ENCODE peak calls at places on chromosomes 4 and X, in ten cellular contexts. R, P, D, K, O, G, Z, T, F and N are unnamed samples.

GRCh38 chr4:168386002-168386401 is 67.5 kb upstream of the DDX60 start:
- DNase-seq in R (no peak), P (no peak), D (no peak), K (no peak), O (no peak), G (no peak), Z (no peak), T (no peak), F (no peak), N (no peak)

GRCh38 chr4:127503111-127503510 is 129.6 kb upstream of the INTU start:
- DNase-seq in R (peak), P (peak), D (no peak), K (peak), O (no peak), G (no peak), Z (no peak), T (no peak), F (no peak), N (no peak)

GRCh38 chr4:95318044-95318443 is 230.7 kb downstream of the UNC5C start:
- DNase-seq in R (no peak), P (no peak), D (no peak), K (no peak), O (no peak), G (no peak), Z (no peak), T (no peak), F (no peak), N (no peak)

GRCh38 chrX:20693071-20693470 is 426.4 kb upstream of the RPS6KA3 start:
- DNase-seq in R (no peak), P (no peak), D (no peak), K (no peak), O (no peak), G (no peak), Z (no peak), T (no peak), F (peak), N (no peak)

GRCh38 chr4:111400736-111401135 is 744.5 kb upstream of the FAM241A start:
- DNase-seq in R (peak), P (peak), D (no peak), K (peak), O (no peak), G (no peak), Z (no peak), T (peak), F (peak), N (no peak)

GRCh38 chr4:4950891-4951290 is 68.4 kb downstream of the CYTL1 start:
- DNase-seq in R (no peak), P (no peak), D (no peak), K (no peak), O (no peak), G (no peak), Z (no peak), T (no peak), F (no peak), N (no peak)

GRCh38 chr4:7929530-7929951 is 10.1 kb downstream of the AFAP1 start:
- DNase-seq in R (no peak), P (no peak), D (peak), K (no peak), O (no peak), G (peak), Z (no peak), T (peak), F (no peak), N (no peak)

GRCh38 chr4:146521543-146522097 is at the start of gene SLC10A7:
- DNase-seq in R (peak), P (peak), D (peak), K (peak), O (peak), G (peak), Z (peak), T (peak), F (peak), N (peak)

GRCh38 chrX:149487292-149487691 is 17.8 kb downstream of the IDS start:
- DNase-seq in R (no peak), P (no peak), D (peak), K (no peak), O (no peak), G (no peak), Z (no peak), T (no peak), F (no peak), N (no peak)

GRCh38 chrX:100980608-100981497 is 11.3 kb downstream of the ARL13A start:
- DNase-seq in R (peak), P (peak), D (no peak), K (peak), O (no peak), G (no peak), Z (no peak), T (no peak), F (peak), N (no peak)

GRCh38 chr4:8583655-8584025 is 3.4 kb downstream of the GPR78 start:
- DNase-seq in R (no peak), P (no peak), D (no peak), K (no peak), O (no peak), G (no peak), Z (no peak), T (no peak), F (no peak), N (no peak)

GRCh38 chrX:10110316-10110932 is 46.4 kb upstream of the CLCN4 start:
- DNase-seq in R (no peak), P (no peak), D (no peak), K (no peak), O (no peak), G (no peak), Z (no peak), T (no peak), F (no peak), N (no peak)

GRCh38 chr4:67750691-67751090 is 3.5 kb downstream of the GNRHR start:
- DNase-seq in R (no peak), P (no peak), D (no peak), K (no peak), O (no peak), G (no peak), Z (no peak), T (no peak), F (no peak), N (no peak)

GRCh38 chrX:97683256-97683655 is 799.5 kb downstream of the RPA4 start:
- DNase-seq in R (no peak), P (no peak), D (no peak), K (no peak), O (no peak), G (no peak), Z (no peak), T (no peak), F (no peak), N (no peak)

GRCh38 chr4:91502365-91502764 is 801.4 kb upstream of the GRID2 start:
- DNase-seq in R (no peak), P (no peak), D (peak), K (no peak), O (no peak), G (no peak), Z (no peak), T (no peak), F (peak), N (no peak)

GRCh38 chr4:172842759-172843158 is 325.9 kb upstream of the GALNT7 start:
- DNase-seq in R (no peak), P (no peak), D (no peak), K (no peak), O (no peak), G (no peak), Z (no peak), T (no peak), F (no peak), N (no peak)

GRCh38 chrX:264634-265455 is 16.3 kb upstream of the PLCXD1 start:
- DNase-seq in R (peak), P (peak), D (no peak), K (no peak), O (no peak), G (no peak), Z (no peak), T (no peak), F (peak), N (no peak)

GRCh38 chr4:78059524-78059889 is 2.4 kb downstream of the FRAS1 start:
- DNase-seq in R (peak), P (peak), D (peak), K (peak), O (no peak), G (peak), Z (no peak), T (peak), F (peak), N (no peak)

GRCh38 chrX:123818243-123818642 is 41.6 kb upstream of the XIAP start:
- DNase-seq in R (peak), P (no peak), D (no peak), K (peak), O (no peak), G (no peak), Z (no peak), T (no peak), F (peak), N (no peak)

GRCh38 chrX:373641-374471 is 12.9 kb downstream of the PPP2R3B start:
- DNase-seq in R (peak), P (no peak), D (peak), K (peak), O (peak), G (no peak), Z (no peak), T (no peak), F (peak), N (no peak)

GRCh38 chr4:145531193-145531592 is 49.5 kb downstream of the SMAD1 start:
- DNase-seq in R (no peak), P (no peak), D (no peak), K (no peak), O (no peak), G (no peak), Z (no peak), T (no peak), F (no peak), N (no peak)

GRCh38 chrX:134712272-134712671 is 54.0 kb upstream of the PLAC1 start:
- DNase-seq in R (no peak), P (no peak), D (no peak), K (no peak), O (no peak), G (no peak), Z (no peak), T (no peak), F (no peak), N (no peak)

GRCh38 chrX:2430265-2430825 is 70.4 kb downstream of the DHRSX start:
- DNase-seq in R (no peak), P (no peak), D (no peak), K (peak), O (no peak), G (no peak), Z (no peak), T (no peak), F (peak), N (no peak)

GRCh38 chrX:2374086-2374485 is 126.7 kb downstream of the DHRSX start:
- DNase-seq in R (peak), P (peak), D (no peak), K (peak), O (no peak), G (no peak), Z (no peak), T (no peak), F (no peak), N (no peak)

GRCh38 chrX:79259073-79259689 is 108.0 kb downstream of the ITM2A start:
- DNase-seq in R (no peak), P (peak), D (no peak), K (no peak), O (peak), G (no peak), Z (peak), T (no peak), F (no peak), N (peak)

GRCh38 chr4:65599335-65599734 is 71.0 kb downstream of the EPHA5 start:
- DNase-seq in R (peak), P (no peak), D (no peak), K (peak), O (no peak), G (no peak), Z (no peak), T (no peak), F (peak), N (no peak)

GRCh38 chrX:68717196-68717595 is 69.7 kb downstream of the STARD8 start:
- DNase-seq in R (no peak), P (no peak), D (no peak), K (no peak), O (no peak), G (no peak), Z (no peak), T (no peak), F (no peak), N (no peak)

GRCh38 chr4:129355031-129355430 is 259.1 kb downstream of the C4orf33 start:
- DNase-seq in R (no peak), P (no peak), D (no peak), K (no peak), O (no peak), G (no peak), Z (no peak), T (no peak), F (no peak), N (no peak)

GRCh38 chr4:57131849-57132745 is 21.9 kb upstream of the IGFBP7 start:
- DNase-seq in R (peak), P (no peak), D (peak), K (peak), O (no peak), G (no peak), Z (no peak), T (peak), F (peak), N (no peak)

GRCh38 chr4:187380181-187380581 is 615.4 kb upstream of the ZFP42 start:
- DNase-seq in R (no peak), P (no peak), D (peak), K (peak), O (no peak), G (peak), Z (no peak), T (no peak), F (peak), N (no peak)

GRCh38 chr4:101393256-101393655 is 45.9 kb upstream of the PPP3CA start:
- DNase-seq in R (peak), P (peak), D (no peak), K (peak), O (no peak), G (peak), Z (no peak), T (no peak), F (peak), N (no peak)

GRCh38 chr4:600850-601515 is 24.4 kb upstream of the PDE6B start:
- DNase-seq in R (no peak), P (no peak), D (no peak), K (no peak), O (no peak), G (no peak), Z (no peak), T (no peak), F (peak), N (no peak)

GRCh38 chrX:39613508-39613921 is 484.2 kb downstream of the BCOR start:
- DNase-seq in R (peak), P (no peak), D (peak), K (no peak), O (peak), G (peak), Z (no peak), T (peak), F (no peak), N (no peak)

GRCh38 chr4:70544279-70544870 is 26.0 kb downstream of the AMTN start:
- DNase-seq in R (peak), P (no peak), D (peak), K (peak), O (no peak), G (peak), Z (no peak), T (peak), F (peak), N (no peak)

GRCh38 chr4:159201168-159201567 is 98.3 kb downstream of the RAPGEF2 start:
- DNase-seq in R (no peak), P (no peak), D (no peak), K (no peak), O (no peak), G (no peak), Z (no peak), T (no peak), F (no peak), N (no peak)

GRCh38 chrX:71992711-71993110 is 82.1 kb downstream of the NHSL2 start:
- DNase-seq in R (no peak), P (no peak), D (peak), K (no peak), O (peak), G (no peak), Z (peak), T (no peak), F (no peak), N (no peak)

GRCh38 chr4:122742933-122743829 is 10.7 kb downstream of the BBS12 start:
- DNase-seq in R (no peak), P (no peak), D (no peak), K (no peak), O (no peak), G (no peak), Z (no peak), T (no peak), F (no peak), N (no peak)

GRCh38 chr4:186554485-186554884 is 882 bp downstream of the MTNR1A start:
- DNase-seq in R (peak), P (no peak), D (peak), K (no peak), O (no peak), G (peak), Z (no peak), T (peak), F (peak), N (no peak)

GRCh38 chrX:55312655-55313054 is 47.9 kb upstream of the PAGE3 start:
- DNase-seq in R (no peak), P (no peak), D (no peak), K (no peak), O (no peak), G (no peak), Z (no peak), T (no peak), F (no peak), N (no peak)